ENCODE peak calls at places on chromosomes 12 and 14, in nine cellular contexts. One of them, this sample, is unnamed.

GRCh38 chr14:50758945-50759344 is 72.0 kb downstream of the NIN start:
- DNase-seq in mucosa of descending colon: no peak
- DNase-seq in GM12865: no peak
- DNase-seq in lower lobe of right lung: no peak
- DNase-seq in AG09309: no peak
- DNase-seq in endothelial cell: no peak
- DNase-seq in GM20000: no peak
- DNase-seq in colonic mucosa: no peak
- DNase-seq in ovary: no peak
- DNase-seq in this sample: no peak

GRCh38 chr12:33267641-33268040 is 172.0 kb downstream of the SYT10 start:
- DNase-seq in mucosa of descending colon: no peak
- DNase-seq in GM12865: no peak
- DNase-seq in lower lobe of right lung: no peak
- DNase-seq in AG09309: no peak
- DNase-seq in endothelial cell: no peak
- DNase-seq in GM20000: no peak
- DNase-seq in colonic mucosa: no peak
- DNase-seq in ovary: no peak
- DNase-seq in this sample: no peak

GRCh38 chr12:63086149-63086915 is 64.7 kb downstream of the AVPR1A start:
- DNase-seq in mucosa of descending colon: no peak
- DNase-seq in GM12865: no peak
- DNase-seq in lower lobe of right lung: no peak
- DNase-seq in AG09309: no peak
- DNase-seq in endothelial cell: no peak
- DNase-seq in GM20000: no peak
- DNase-seq in colonic mucosa: no peak
- DNase-seq in ovary: no peak
- DNase-seq in this sample: no peak

GRCh38 chr14:75660238-75660629 is 442 bp downstream of the ERG28 start:
- DNase-seq in mucosa of descending colon: no peak
- DNase-seq in GM12865: no peak
- DNase-seq in lower lobe of right lung: no peak
- DNase-seq in AG09309: no peak
- DNase-seq in endothelial cell: no peak
- DNase-seq in GM20000: no peak
- DNase-seq in colonic mucosa: no peak
- DNase-seq in ovary: no peak
- DNase-seq in this sample: no peak

GRCh38 chr12:64729909-64730584 is 29.2 kb downstream of the GNS start:
- DNase-seq in mucosa of descending colon: no peak
- DNase-seq in GM12865: peak; percentile 18
- DNase-seq in lower lobe of right lung: no peak
- DNase-seq in AG09309: no peak
- DNase-seq in endothelial cell: no peak
- DNase-seq in GM20000: peak; percentile 16
- DNase-seq in colonic mucosa: no peak
- DNase-seq in ovary: no peak
- DNase-seq in this sample: no peak

GRCh38 chr12:53997324-53998173 is 2.4 kb upstream of the HOXC9 start:
- DNase-seq in mucosa of descending colon: no peak
- DNase-seq in GM12865: no peak
- DNase-seq in lower lobe of right lung: no peak
- DNase-seq in AG09309: no peak
- DNase-seq in endothelial cell: no peak
- DNase-seq in GM20000: no peak
- DNase-seq in colonic mucosa: no peak
- DNase-seq in ovary: no peak
- DNase-seq in this sample: peak; percentile 50

GRCh38 chr12:106204312-106204711 is 43.5 kb downstream of the CKAP4 start:
- DNase-seq in mucosa of descending colon: no peak
- DNase-seq in GM12865: no peak
- DNase-seq in lower lobe of right lung: no peak
- DNase-seq in AG09309: no peak
- DNase-seq in endothelial cell: no peak
- DNase-seq in GM20000: no peak
- DNase-seq in colonic mucosa: no peak
- DNase-seq in ovary: no peak
- DNase-seq in this sample: no peak

GRCh38 chr12:18799561-18799960 is 61.6 kb downstream of the CAPZA3 start:
- DNase-seq in mucosa of descending colon: no peak
- DNase-seq in GM12865: no peak
- DNase-seq in lower lobe of right lung: no peak
- DNase-seq in AG09309: no peak
- DNase-seq in endothelial cell: no peak
- DNase-seq in GM20000: no peak
- DNase-seq in colonic mucosa: no peak
- DNase-seq in ovary: no peak
- DNase-seq in this sample: no peak

GRCh38 chr12:93592641-93593396 is 20.3 kb downstream of the SOCS2 start:
- DNase-seq in mucosa of descending colon: no peak
- DNase-seq in GM12865: no peak
- DNase-seq in lower lobe of right lung: no peak
- DNase-seq in AG09309: no peak
- DNase-seq in endothelial cell: no peak
- DNase-seq in GM20000: no peak
- DNase-seq in colonic mucosa: no peak
- DNase-seq in ovary: no peak
- DNase-seq in this sample: no peak

GRCh38 chr12:92470608-92471021 is 232.2 kb upstream of the PLEKHG7 start:
- DNase-seq in mucosa of descending colon: no peak
- DNase-seq in GM12865: peak; percentile 88
- DNase-seq in lower lobe of right lung: no peak
- DNase-seq in AG09309: no peak
- DNase-seq in endothelial cell: no peak
- DNase-seq in GM20000: no peak
- DNase-seq in colonic mucosa: no peak
- DNase-seq in ovary: no peak
- DNase-seq in this sample: no peak

GRCh38 chr12:93200291-93200917 is 177.3 kb upstream of the NUDT4 start:
- DNase-seq in mucosa of descending colon: no peak
- DNase-seq in GM12865: peak; percentile 28
- DNase-seq in lower lobe of right lung: no peak
- DNase-seq in AG09309: no peak
- DNase-seq in endothelial cell: no peak
- DNase-seq in GM20000: peak; percentile 23
- DNase-seq in colonic mucosa: no peak
- DNase-seq in ovary: no peak
- DNase-seq in this sample: no peak

GRCh38 chr14:55699131-55700057 is 119.4 kb downstream of the KTN1 start:
- DNase-seq in mucosa of descending colon: peak; percentile 30
- DNase-seq in GM12865: no peak
- DNase-seq in lower lobe of right lung: no peak
- DNase-seq in AG09309: peak; percentile 10
- DNase-seq in endothelial cell: no peak
- DNase-seq in GM20000: no peak
- DNase-seq in colonic mucosa: no peak
- DNase-seq in ovary: no peak
- DNase-seq in this sample: no peak

GRCh38 chr12:991350-992278 is 591 bp downstream of the ERC1 start:
- DNase-seq in mucosa of descending colon: peak; percentile 33
- DNase-seq in GM12865: no peak
- DNase-seq in lower lobe of right lung: no peak
- DNase-seq in AG09309: no peak
- DNase-seq in endothelial cell: no peak
- DNase-seq in GM20000: no peak
- DNase-seq in colonic mucosa: no peak
- DNase-seq in ovary: no peak
- DNase-seq in this sample: no peak

GRCh38 chr12:4108803-4109345 is 164.7 kb upstream of the CCND2 start:
- DNase-seq in mucosa of descending colon: no peak
- DNase-seq in GM12865: no peak
- DNase-seq in lower lobe of right lung: no peak
- DNase-seq in AG09309: no peak
- DNase-seq in endothelial cell: no peak
- DNase-seq in GM20000: no peak
- DNase-seq in colonic mucosa: no peak
- DNase-seq in ovary: no peak
- DNase-seq in this sample: no peak
- TF ChIP-seq CTCF in mucosa of descending colon: no peak
- TF ChIP-seq CTCF in GM12865: no peak
- TF ChIP-seq CTCF in lower lobe of right lung: no peak
- TF ChIP-seq CTCF in AG09309: no peak
- TF ChIP-seq CTCF in endothelial cell: no peak
- TF ChIP-seq CTCF in GM20000: no peak
- TF ChIP-seq CTCF in colonic mucosa: no peak
- TF ChIP-seq CTCF in ovary: no peak
- TF ChIP-seq CTCF in this sample: no peak

GRCh38 chr14:105554022-105554421 is 27.6 kb downstream of the TMEM121 start:
- DNase-seq in mucosa of descending colon: no peak
- DNase-seq in GM12865: no peak
- DNase-seq in lower lobe of right lung: no peak
- DNase-seq in AG09309: no peak
- DNase-seq in endothelial cell: no peak
- DNase-seq in GM20000: no peak
- DNase-seq in colonic mucosa: no peak
- DNase-seq in ovary: no peak
- DNase-seq in this sample: no peak
- TF ChIP-seq CTCF in mucosa of descending colon: no peak
- TF ChIP-seq CTCF in GM12865: no peak
- TF ChIP-seq CTCF in lower lobe of right lung: no peak
- TF ChIP-seq CTCF in AG09309: no peak
- TF ChIP-seq CTCF in endothelial cell: no peak
- TF ChIP-seq CTCF in GM20000: no peak
- TF ChIP-seq CTCF in colonic mucosa: no peak
- TF ChIP-seq CTCF in ovary: no peak
- TF ChIP-seq CTCF in this sample: no peak

GRCh38 chr14:105439710-105440553 is 20.3 kb downstream of the MTA1 start:
- DNase-seq in mucosa of descending colon: no peak
- DNase-seq in GM12865: no peak
- DNase-seq in lower lobe of right lung: peak; percentile 40
- DNase-seq in AG09309: no peak
- DNase-seq in endothelial cell: no peak
- DNase-seq in GM20000: no peak
- DNase-seq in colonic mucosa: no peak
- DNase-seq in ovary: no peak
- DNase-seq in this sample: no peak
- TF ChIP-seq CTCF in mucosa of descending colon: no peak
- TF ChIP-seq CTCF in GM12865: no peak
- TF ChIP-seq CTCF in lower lobe of right lung: no peak
- TF ChIP-seq CTCF in AG09309: peak; percentile 23
- TF ChIP-seq CTCF in endothelial cell: no peak
- TF ChIP-seq CTCF in GM20000: no peak
- TF ChIP-seq CTCF in colonic mucosa: no peak
- TF ChIP-seq CTCF in ovary: no peak
- TF ChIP-seq CTCF in this sample: no peak

GRCh38 chr12:111368684-111369495 is at the start of gene PHETA1:
- DNase-seq in mucosa of descending colon: peak; percentile 96
- DNase-seq in GM12865: peak; percentile 87
- DNase-seq in lower lobe of right lung: peak; percentile 96
- DNase-seq in AG09309: peak; percentile 58
- DNase-seq in endothelial cell: peak; percentile 92
- DNase-seq in GM20000: peak; percentile 96
- DNase-seq in colonic mucosa: peak; percentile 96
- DNase-seq in ovary: peak; percentile 95
- DNase-seq in this sample: peak; percentile 96
- TF ChIP-seq CTCF in mucosa of descending colon: no peak
- TF ChIP-seq CTCF in GM12865: no peak
- TF ChIP-seq CTCF in lower lobe of right lung: peak; percentile 22
- TF ChIP-seq CTCF in AG09309: no peak
- TF ChIP-seq CTCF in endothelial cell: no peak
- TF ChIP-seq CTCF in GM20000: no peak
- TF ChIP-seq CTCF in colonic mucosa: no peak
- TF ChIP-seq CTCF in ovary: no peak
- TF ChIP-seq CTCF in this sample: no peak

GRCh38 chr14:34498684-34499412 is 36.8 kb upstream of the SPTSSA start:
- DNase-seq in mucosa of descending colon: peak; percentile 68
- DNase-seq in GM12865: peak; percentile 32
- DNase-seq in lower lobe of right lung: no peak
- DNase-seq in AG09309: no peak
- DNase-seq in endothelial cell: no peak
- DNase-seq in GM20000: peak; percentile 34
- DNase-seq in colonic mucosa: peak; percentile 64
- DNase-seq in ovary: no peak
- DNase-seq in this sample: no peak
- TF ChIP-seq CTCF in mucosa of descending colon: no peak
- TF ChIP-seq CTCF in GM12865: peak; percentile 50
- TF ChIP-seq CTCF in lower lobe of right lung: peak; percentile 58
- TF ChIP-seq CTCF in AG09309: peak; percentile 28
- TF ChIP-seq CTCF in endothelial cell: no peak
- TF ChIP-seq CTCF in GM20000: peak; percentile 10
- TF ChIP-seq CTCF in colonic mucosa: peak; percentile 57
- TF ChIP-seq CTCF in ovary: no peak
- TF ChIP-seq CTCF in this sample: no peak

DNA sequence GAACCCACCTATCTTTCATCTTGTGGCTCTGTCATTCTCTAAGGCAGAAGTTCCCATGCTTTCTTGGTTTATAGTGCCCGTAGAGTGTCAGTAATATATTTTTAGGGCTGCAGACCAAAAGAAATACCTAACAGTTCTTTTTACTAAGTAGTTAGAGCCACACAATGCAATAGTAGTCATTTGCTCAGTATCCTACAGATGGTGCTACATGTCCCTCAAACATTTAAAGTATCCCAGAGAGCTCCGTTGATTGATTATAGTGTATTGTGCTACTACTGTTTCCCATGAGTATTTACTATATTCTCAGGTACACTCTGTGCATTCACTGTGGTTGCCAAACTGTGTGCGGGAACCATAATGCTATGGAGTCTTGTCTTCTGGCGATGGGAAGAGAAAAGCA is 4.7 kb upstream of the PLBD1 start:
- DNase-seq in mucosa of descending colon: no peak
- DNase-seq in GM12865: peak; percentile 11
- DNase-seq in lower lobe of right lung: no peak
- DNase-seq in AG09309: no peak
- DNase-seq in endothelial cell: no peak
- DNase-seq in GM20000: no peak
- DNase-seq in colonic mucosa: no peak
- DNase-seq in ovary: no peak
- DNase-seq in this sample: no peak
- TF ChIP-seq CTCF in mucosa of descending colon: no peak
- TF ChIP-seq CTCF in GM12865: peak; percentile 10
- TF ChIP-seq CTCF in lower lobe of right lung: no peak
- TF ChIP-seq CTCF in AG09309: no peak
- TF ChIP-seq CTCF in endothelial cell: no peak
- TF ChIP-seq CTCF in GM20000: no peak
- TF ChIP-seq CTCF in colonic mucosa: no peak
- TF ChIP-seq CTCF in ovary: no peak
- TF ChIP-seq CTCF in this sample: no peak

GRCh38 chr12:2233034-2233433 is 180.2 kb downstream of the CACNA1C start:
- DNase-seq in mucosa of descending colon: no peak
- DNase-seq in GM12865: no peak
- DNase-seq in lower lobe of right lung: no peak
- DNase-seq in AG09309: no peak
- DNase-seq in endothelial cell: no peak
- DNase-seq in GM20000: no peak
- DNase-seq in colonic mucosa: no peak
- DNase-seq in ovary: no peak
- DNase-seq in this sample: no peak
- TF ChIP-seq CTCF in mucosa of descending colon: no peak
- TF ChIP-seq CTCF in GM12865: no peak
- TF ChIP-seq CTCF in lower lobe of right lung: no peak
- TF ChIP-seq CTCF in AG09309: no peak
- TF ChIP-seq CTCF in endothelial cell: no peak
- TF ChIP-seq CTCF in GM20000: no peak
- TF ChIP-seq CTCF in colonic mucosa: no peak
- TF ChIP-seq CTCF in ovary: no peak
- TF ChIP-seq CTCF in this sample: no peak

This sample was measured in nephron progenitor cell.